ENCODE peak calls at places on chromosomes 2 and 18, in six cellular contexts. U is GM12864; P is CD4-positive, alpha-beta T cell; K is lung; N is PC-9; G is cardiac fibroblast. I is an unnamed sample.

GRCh38 chr2:173432049-173432754 is 77.5 kb downstream of the CDCA7 start:
- DNase-seq in N (peak), K (no peak), P (no peak), G (peak), U (no peak), I (no peak)

GRCh38 chr2:74457549-74458131 is 598 bp upstream of the WBP1 start:
- DNase-seq in N (no peak), K (peak), G (no peak), P (peak), U (peak), I (peak)

GRCh38 chr2:47403829-47404228 is 873 bp downstream of the MSH2 start:
- DNase-seq in U (no peak), G (peak), K (no peak), P (no peak), N (no peak), I (no peak)

GRCh38 chr2:188189356-188189755 is 102.3 kb upstream of the GULP1 start:
- DNase-seq in K (no peak), U (no peak), G (peak), N (no peak), P (no peak), I (no peak)

GRCh38 chr2:21346984-21347383 is 223.2 kb downstream of the TDRD15 start:
- DNase-seq in K (no peak), N (no peak), P (no peak), G (no peak), U (no peak), I (no peak)

GRCh38 chr2:33723322-33723721 is 124.2 kb upstream of the FAM98A start:
- DNase-seq in G (no peak), K (no peak), N (no peak), P (no peak), U (no peak), I (no peak)

GRCh38 chr2:25851740-25852503 is 26.4 kb downstream of the ASXL2 start:
- DNase-seq in K (no peak), N (peak), U (peak), G (peak), P (no peak), I (peak)

GRCh38 chr2:164554487-164554886 is 66.8 kb downstream of the GRB14 start:
- DNase-seq in G (no peak), P (no peak), K (no peak), N (no peak), U (no peak), I (no peak)

GRCh38 chr2:2662037-2662846 is 331.2 kb upstream of the MYT1L start:
- DNase-seq in G (no peak), P (no peak), U (no peak), K (no peak), N (no peak), I (no peak)

GRCh38 chr2:174844295-174844708 is 80.0 kb upstream of the CHRNA1 start:
- DNase-seq in P (no peak), G (no peak), K (no peak), N (no peak), U (no peak), I (no peak)

GRCh38 chr18:36185157-36185556 is 2.1 kb upstream of the MOCOS start:
- DNase-seq in G (no peak), K (no peak), N (no peak), U (no peak), P (no peak), I (no peak)

GRCh38 chr18:36185901-36186460 is 1.3 kb upstream of the MOCOS start:
- DNase-seq in G (no peak), P (no peak), N (no peak), U (no peak), K (no peak), I (no peak)

GRCh38 chr18:36187826-36188721 is 777 bp downstream of the MOCOS start:
- DNase-seq in G (peak), N (peak), U (no peak), K (no peak), P (no peak), I (peak)

GRCh38 chr18:36187138-36187825 is at the start of gene MOCOS:
- DNase-seq in N (peak), K (peak), U (no peak), P (peak), G (peak), I (peak)

GRCh38 chr18:36186461-36187137 is 698 bp upstream of the MOCOS start:
- DNase-seq in G (peak), K (peak), U (no peak), N (no peak), P (no peak), I (peak)
- TF ChIP-seq CTCF in G (no peak), K (no peak), U (no peak), N (no peak), P (no peak), I (no peak)

GRCh38 chr2:140085674-140086073 is 1305.5 kb upstream of the NXPH2 start:
- DNase-seq in U (no peak), P (no peak), K (no peak), N (no peak), G (no peak), I (no peak)
- TF ChIP-seq CTCF in U (no peak), P (no peak), K (no peak), N (no peak), G (no peak), I (no peak)

GRCh38 chr18:47203626-47204464 is 27.7 kb upstream of the IER3IP1 start:
- DNase-seq in G (no peak), P (no peak), N (no peak), K (no peak), U (no peak), I (no peak)

GRCh38 chr18:47206945-47207637 is 30.9 kb upstream of the IER3IP1 start:
- DNase-seq in K (no peak), G (no peak), U (no peak), P (no peak), N (no peak), I (no peak)

GRCh38 chr18:47209166-47209565 is 33.0 kb upstream of the IER3IP1 start:
- DNase-seq in P (no peak), G (no peak), K (no peak), U (no peak), N (no peak), I (no peak)

GRCh38 chr18:47204908-47205522 is 28.9 kb upstream of the IER3IP1 start:
- DNase-seq in N (no peak), U (no peak), G (peak), P (peak), K (peak), I (peak)
- TF ChIP-seq CTCF in N (peak), U (peak), G (peak), P (peak), K (peak), I (peak)

DNA sequence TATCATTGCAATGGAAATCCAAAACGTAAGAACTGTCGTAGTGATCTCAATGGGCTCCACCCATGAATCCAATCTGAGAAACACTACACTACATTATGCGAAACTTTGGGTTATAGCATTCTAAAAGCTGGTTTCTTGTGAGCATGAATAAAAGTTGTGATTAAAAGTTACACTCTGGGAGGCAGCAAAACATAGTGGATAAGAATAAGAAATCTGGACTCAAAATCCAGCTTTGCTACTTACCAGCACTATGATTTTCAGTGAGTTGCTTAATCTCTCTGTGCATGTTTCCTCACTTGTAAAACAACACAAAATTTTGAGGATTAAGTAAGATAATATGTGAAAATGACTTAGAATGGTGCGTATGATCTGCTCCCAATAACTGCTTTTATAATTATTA is 25.7 kb upstream of the THOC1 start:
- DNase-seq in U (no peak), N (no peak), K (no peak), P (no peak), G (peak), I (no peak)
- TF ChIP-seq CTCF in U (no peak), N (no peak), K (no peak), P (no peak), G (no peak), I (no peak)

I was measured in Calu3.